ENCODE peak calls at places on chromosomes 16 and 17, in ten cellular contexts. U is CD8-positive, alpha-beta T cell; R is IMR-90; O is thoracic aorta; S is heart right ventricle; K is SK-N-SH; L is heart left ventricle; H is psoas muscle; V is neural progenitor cell; A is transverse colon. E is an unnamed sample. For H3K36me3, the result is how much of the 10 kb centered on the place peaks cover.

GRCh38 chr17:76791053-76791980 is 53.4 kb downstream of the MFSD11 start:
- DNase-seq in U (peak), R (peak), H (no peak), V (no peak), L (no peak), O (no peak), S (no peak), A (peak), K (peak), E (peak)

GRCh38 chr17:61410555-61411089 is 11.0 kb downstream of the TBX2 start:
- DNase-seq in R (peak), K (peak), A (peak), H (peak), S (peak), V (peak), L (peak), U (peak), O (no peak), E (peak)

GRCh38 chr16:71637398-71637797 is 11.4 kb downstream of the MARVELD3 start:
- DNase-seq in H (no peak), V (peak), A (no peak), U (no peak), S (no peak), L (no peak), R (peak), K (no peak), O (no peak), E (peak)

GRCh38 chr16:81582655-81583441 is 138.2 kb downstream of the CMIP start:
- DNase-seq in S (no peak), A (no peak), V (peak), U (no peak), K (no peak), R (no peak), L (peak), O (no peak), H (no peak), E (no peak)

GRCh38 chr17:77719806-77720205 is 238.7 kb upstream of the TNRC6C start:
- DNase-seq in U (no peak), R (no peak), H (no peak), K (no peak), V (no peak), S (no peak), L (no peak), O (no peak), A (no peak), E (no peak)

GRCh38 chr17:50939795-50940684 is 73.9 kb upstream of the TOB1 start:
- DNase-seq in A (no peak), R (no peak), L (peak), O (no peak), U (no peak), H (peak), K (no peak), V (no peak), S (no peak), E (no peak)

GRCh38 chr17:39867891-39868553 is at the start of gene ZPBP2:
- DNase-seq in A (peak), H (no peak), O (no peak), K (no peak), R (no peak), L (no peak), S (no peak), V (no peak), U (peak), E (no peak)

GRCh38 chr16:88453621-88454314 is 688 bp downstream of the ZFPM1 start:
- DNase-seq in R (no peak), K (peak), O (no peak), L (no peak), S (no peak), U (peak), A (no peak), V (peak), H (no peak), E (no peak)

GRCh38 chr16:79158337-79158736 is 442.2 kb downstream of the MAF start:
- DNase-seq in O (no peak), K (no peak), H (no peak), S (no peak), L (no peak), V (peak), A (no peak), R (no peak), U (no peak), E (no peak)

GRCh38 chr17:81552244-81553017 is at the start of gene FAAP100:
- DNase-seq in L (peak), O (no peak), K (peak), A (peak), H (peak), V (peak), S (peak), U (peak), R (peak), E (peak)

GRCh38 chr16:17270683-17271109 is 200.1 kb downstream of the XYLT1 start:
- DNase-seq in H (no peak), A (peak), O (no peak), K (peak), U (no peak), S (no peak), V (no peak), L (peak), R (no peak), E (no peak)

GRCh38 chr16:11303405-11304138 is 22.4 kb upstream of the PRM1 start:
- DNase-seq in H (no peak), S (no peak), A (no peak), K (peak), L (no peak), O (no peak), U (no peak), R (no peak), V (no peak), E (no peak)

GRCh38 chr17:8949061-8949622 is 16.4 kb downstream of the PIK3R5 start:
- DNase-seq in A (no peak), O (no peak), V (no peak), L (no peak), R (no peak), S (no peak), K (no peak), U (no peak), H (no peak), E (no peak)

GRCh38 chr16:85809645-85810044 is 10.2 kb downstream of the COX4I1 start:
- DNase-seq in U (no peak), O (no peak), L (no peak), K (no peak), A (no peak), R (no peak), S (no peak), H (no peak), V (no peak), E (no peak)

GRCh38 chr17:58364270-58364942 is 12.4 kb upstream of the SUPT4H1 start:
- DNase-seq in V (peak), O (no peak), L (no peak), U (no peak), A (peak), K (no peak), S (no peak), R (no peak), H (no peak), E (peak)

GRCh38 chr16:80148826-80149225 is 392.0 kb upstream of the DYNLRB2 start:
- DNase-seq in K (no peak), A (no peak), V (no peak), H (no peak), O (no peak), S (no peak), R (no peak), U (no peak), L (no peak), E (no peak)

GRCh38 chr16:71311553-71312158 is 22.5 kb upstream of the CMTR2 start:
- DNase-seq in S (no peak), H (no peak), A (no peak), U (peak), K (peak), O (no peak), L (no peak), V (peak), R (peak), E (peak)

GRCh38 chr17:57262557-57262956 is 6.2 kb downstream of the MSI2 start:
- DNase-seq in R (no peak), L (no peak), S (no peak), K (no peak), A (no peak), H (no peak), O (no peak), V (no peak), U (no peak), E (no peak)

GRCh38 chr17:57261084-57261461 is 4.8 kb downstream of the MSI2 start:
- DNase-seq in K (no peak), L (no peak), A (no peak), U (no peak), S (no peak), H (no peak), R (no peak), V (no peak), O (no peak), E (no peak)

GRCh38 chr17:57257911-57258885 is 1.9 kb downstream of the MSI2 start:
- DNase-seq in U (no peak), L (no peak), S (no peak), K (no peak), R (no peak), V (peak), A (no peak), H (no peak), O (no peak), E (peak)

GRCh38 chr17:57259817-57260216 is 3.5 kb downstream of the MSI2 start:
- DNase-seq in R (no peak), O (no peak), H (no peak), U (no peak), A (no peak), S (no peak), V (no peak), K (no peak), L (no peak), E (no peak)

GRCh38 chr17:57260325-57261083 is 4.2 kb downstream of the MSI2 start:
- DNase-seq in U (no peak), V (no peak), L (no peak), K (no peak), R (no peak), A (no peak), H (no peak), O (no peak), S (no peak), E (no peak)
- H3K27ac ChIP-seq in U (no peak), V (no peak), L (no peak), K (no peak), R (no peak), A (no peak), H (no peak), O (no peak), S (no peak), E (no peak)

GRCh38 chr16:54933281-54934150 is 2.9 kb downstream of the IRX5 start:
- DNase-seq in O (no peak), A (no peak), U (no peak), H (peak), K (no peak), V (peak), R (no peak), S (no peak), L (no peak), E (no peak)

GRCh38 chr16:54936086-54936978 is 5.7 kb downstream of the IRX5 start:
- DNase-seq in K (no peak), A (no peak), U (no peak), V (peak), H (peak), R (no peak), L (peak), S (peak), O (no peak), E (peak)

GRCh38 chr16:54936979-54937672 is 6.5 kb downstream of the IRX5 start:
- DNase-seq in S (peak), H (peak), A (no peak), K (no peak), R (no peak), L (peak), V (peak), U (no peak), O (no peak), E (peak)

GRCh38 chr16:54934536-54935410 is 4.1 kb downstream of the IRX5 start:
- DNase-seq in R (no peak), A (no peak), V (peak), H (peak), S (peak), L (no peak), U (no peak), O (no peak), K (peak), E (peak)

GRCh38 chr16:54935411-54936085 is 4.9 kb downstream of the IRX5 start:
- DNase-seq in H (no peak), K (no peak), A (no peak), V (no peak), R (no peak), U (no peak), L (no peak), O (no peak), S (no peak), E (no peak)
- H3K36me3 ChIP-seq in H (under half), K (under half), A (under half), V (under half), R (under half), U (under half), L (under half), O (under half), S (under half), E (under half)

GRCh38 chr17:2683912-2684311 is 27.7 kb downstream of the CLUH start:
- DNase-seq in V (no peak), R (peak), O (no peak), A (no peak), K (no peak), L (no peak), H (no peak), U (no peak), S (no peak), E (no peak)
- TF ChIP-seq CTCF in V (no peak), R (no peak), O (no peak), A (no peak), K (no peak), L (no peak), H (no peak), U (no peak), S (no peak), E (no peak)

DNA sequence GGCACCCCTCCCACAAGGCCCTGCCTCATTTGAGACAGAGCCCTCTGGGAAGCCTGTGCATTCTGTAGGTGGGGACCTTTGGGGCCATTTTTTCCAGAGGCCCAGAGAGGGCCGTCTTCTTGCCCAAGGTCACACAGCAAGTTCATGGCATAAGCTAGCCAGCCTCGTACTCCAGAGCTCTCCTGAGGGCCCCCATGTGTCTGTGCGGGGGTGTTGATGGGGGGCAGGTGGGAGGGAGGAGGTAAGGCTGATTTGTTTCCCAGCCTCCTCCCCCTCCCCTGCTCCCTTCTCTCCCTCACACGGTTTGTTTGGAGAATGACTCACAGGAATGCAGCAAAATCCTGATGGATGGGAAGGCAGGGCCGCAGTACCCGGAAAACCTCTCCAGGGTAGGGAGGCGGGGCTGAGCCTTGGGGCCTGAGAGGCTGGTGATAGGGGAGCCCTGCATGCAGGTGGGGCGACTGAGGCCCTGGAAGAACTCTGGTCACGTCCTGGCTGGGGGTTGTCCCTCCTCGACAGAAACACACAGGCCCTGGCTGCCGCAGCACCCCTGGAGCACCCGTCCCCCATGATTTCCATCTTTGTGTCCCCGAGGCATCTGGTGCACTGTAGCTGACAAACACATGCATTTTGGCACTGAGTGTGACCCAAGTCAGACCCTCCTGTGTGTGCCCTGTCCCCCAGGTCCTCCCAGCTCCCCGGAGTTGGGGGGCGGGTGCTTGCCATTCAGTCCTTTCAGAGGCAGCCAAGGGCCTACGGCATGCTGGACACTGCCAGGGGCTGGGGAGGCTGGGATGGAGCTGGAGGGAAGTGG is 29.7 kb downstream of the RAI1 start:
- DNase-seq in H (no peak), K (peak), L (no peak), R (peak), A (peak), S (no peak), U (no peak), O (peak), V (peak), E (peak)
- H3K27ac ChIP-seq in H (no peak), K (peak), L (peak), R (peak), A (peak), S (peak), U (no peak), O (peak), V (peak), E (no peak)

DNA sequence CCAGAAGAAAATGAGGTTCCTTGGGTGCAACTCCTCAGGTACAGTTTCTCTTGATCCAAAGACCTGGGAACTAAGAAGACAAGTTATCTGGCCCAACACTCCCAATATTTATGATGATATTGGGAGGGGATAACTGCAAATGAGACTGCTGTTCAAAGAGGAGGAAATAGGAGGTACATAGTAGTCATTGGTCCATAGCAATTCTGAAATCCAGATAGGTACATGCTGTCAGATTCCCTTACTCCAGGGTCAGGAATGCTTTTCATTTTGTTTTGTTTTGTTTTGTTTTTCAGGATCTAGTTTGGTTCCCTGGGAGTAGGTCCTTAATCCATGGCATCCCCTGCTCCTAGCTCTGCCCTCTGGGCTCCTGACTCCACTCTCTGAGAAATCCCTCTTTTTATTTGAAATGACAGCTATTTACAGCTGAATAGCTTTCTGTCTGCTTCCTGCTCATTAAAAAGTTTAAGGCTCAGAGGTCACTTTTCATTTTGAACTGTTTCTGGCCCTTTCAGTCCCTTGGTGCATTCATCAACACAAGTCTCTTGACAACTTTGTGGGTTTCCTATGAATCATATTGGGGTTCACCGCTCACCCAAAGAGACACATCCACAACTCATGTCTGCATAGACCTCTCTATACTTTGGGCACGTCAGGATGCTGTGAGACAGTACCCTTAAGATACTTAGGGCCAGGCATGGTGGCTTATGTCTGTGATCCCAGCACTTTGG is 110.2 kb upstream of the C17orf78 start:
- DNase-seq in S (no peak), U (no peak), H (no peak), A (no peak), K (no peak), V (no peak), R (no peak), O (no peak), L (no peak), E (no peak)
- H3K36me3 ChIP-seq in S (under half), U (under half), H (under half), A (under half), K (half or more), V (under half), R (under half), O (under half), L (half or more), E (half or more)